ENCODE peak calls at places on chromosomes 11 and 22, in nine cellular contexts. L is HL-60; E is CD4-positive, CD25-positive, alpha-beta regulatory T cell; S is right lobe of liver; W is brain microvascular endothelial cell; Y is activated CD8-positive, alpha-beta memory T cell treated with anti-CD3 and anti-CD28 coated beads, Interleukin-2, amount 50 U/mL, for 48 hours; H is RWPE1; A is NCI-H1092; N is SW480. O is an unnamed sample.
A peak's percentile ranks its signal among the peaks of the same experiment; 100 is the strongest.

GRCh38 chr11:22884268-22884667 is 24.0 kb upstream of the CCDC179 start:
- DNase-seq in L (no peak), S (no peak), H (no peak), N (no peak), E (no peak), A (no peak), W (no peak), Y (no peak), O (no peak)

GRCh38 chr11:68673991-68674390 is 10.4 kb upstream of the GAL start:
- DNase-seq in L (no peak), S (no peak), N (no peak), E (no peak), Y (no peak), A (no peak), H (no peak), W (no peak), O (no peak)

GRCh38 chr22:21020802-21021429 is 6.0 kb downstream of the P2RX6 start:
- DNase-seq in S (no peak), L (no peak), A (no peak), E (peak; percentile 32), Y (no peak), N (no peak), W (no peak), H (no peak), O (no peak)

GRCh38 chr22:48581821-48582469 is 1245.7 kb downstream of the BRD1 start:
- DNase-seq in H (no peak), A (no peak), L (no peak), W (no peak), S (no peak), N (no peak), E (peak; percentile 8), Y (no peak), O (no peak)

GRCh38 chr11:6418199-6418957 is 516 bp downstream of the APBB1 start:
- DNase-seq in L (no peak), A (no peak), S (no peak), N (no peak), Y (no peak), E (no peak), W (no peak), H (no peak), O (no peak)

GRCh38 chr11:17475666-17476316 is 854 bp downstream of the ABCC8 start:
- DNase-seq in S (no peak), Y (no peak), E (no peak), L (no peak), W (no peak), A (no peak), N (no peak), H (no peak), O (no peak)

GRCh38 chr11:64747961-64748715 is 4.2 kb upstream of the RASGRP2 start:
- DNase-seq in N (no peak), S (no peak), Y (no peak), E (no peak), W (no peak), A (no peak), L (no peak), H (no peak), O (no peak)

GRCh38 chr11:43517518-43517917 is 158.8 kb downstream of the TTC17 start:
- DNase-seq in Y (no peak), L (no peak), A (no peak), W (peak; percentile 12), E (no peak), N (no peak), S (no peak), H (no peak), O (no peak)

GRCh38 chr22:41524809-41525449 is 19.3 kb downstream of the POLR3H start:
- DNase-seq in W (peak; percentile 37), L (peak; percentile 61), A (no peak), S (no peak), H (no peak), Y (peak; percentile 79), N (no peak), E (peak; percentile 85), O (peak; percentile 60)

GRCh38 chr11:68120212-68121066 is 749 bp downstream of the CHKA start:
- DNase-seq in W (no peak), S (peak; percentile 80), L (peak; percentile 47), H (peak; percentile 15), N (peak; percentile 35), Y (peak; percentile 68), A (no peak), E (peak; percentile 65), O (no peak)

GRCh38 chr22:30033891-30034290 is 46.4 kb upstream of the HORMAD2 start:
- DNase-seq in E (no peak), H (no peak), W (no peak), N (no peak), S (no peak), L (peak; percentile 57), A (no peak), Y (no peak), O (no peak)

GRCh38 chr11:66072518-66072917 is 2.4 kb downstream of the PACS1 start:
- DNase-seq in L (no peak), W (no peak), Y (no peak), E (no peak), A (no peak), H (no peak), S (no peak), N (no peak), O (no peak)

GRCh38 chr11:2913776-2914474 is 15.3 kb downstream of the PHLDA2 start:
- DNase-seq in L (no peak), Y (no peak), E (no peak), W (no peak), H (no peak), S (no peak), N (no peak), A (no peak), O (no peak)

GRCh38 chr11:27656806-27657483 is 43.3 kb downstream of the BDNF start:
- DNase-seq in N (no peak), H (no peak), Y (no peak), L (no peak), W (peak; percentile 39), E (no peak), A (no peak), S (no peak), O (no peak)

GRCh38 chr11:3989891-3990290 is 104.7 kb upstream of the RRM1 start:
- DNase-seq in E (peak; percentile 74), S (no peak), A (no peak), Y (no peak), W (no peak), L (no peak), N (no peak), H (no peak), O (no peak)

GRCh38 chr22:45648320-45649070 is 23.1 kb upstream of the ATXN10 start:
- DNase-seq in Y (no peak), A (no peak), E (no peak), N (peak; percentile 50), L (no peak), S (no peak), H (no peak), W (no peak), O (no peak)

GRCh38 chr22:49772692-49773091 is 55.0 kb downstream of the BRD1 start:
- DNase-seq in A (no peak), H (no peak), E (no peak), L (no peak), Y (no peak), S (no peak), W (no peak), N (no peak), O (no peak)

GRCh38 chr11:119567667-119568582 is 145.0 kb upstream of the THY1 start:
- DNase-seq in L (no peak), H (no peak), A (peak; percentile 57), S (no peak), W (peak; percentile 70), N (peak; percentile 48), E (no peak), Y (no peak), O (no peak)

GRCh38 chr11:64356498-64357411 is 2.2 kb upstream of the RPS6KA4 start:
- DNase-seq in A (peak; percentile 33), Y (peak; percentile 72), L (no peak), N (peak; percentile 31), W (no peak), H (no peak), S (no peak), E (peak; percentile 35), O (peak; percentile 16)

GRCh38 chr11:77770629-77771028 is 49.9 kb downstream of the RSF1 start:
- DNase-seq in H (no peak), W (no peak), S (no peak), N (no peak), E (no peak), A (no peak), Y (no peak), L (no peak), O (no peak)

GRCh38 chr22:19555651-19556050 is 31.4 kb upstream of the CLDN5 start:
- DNase-seq in H (no peak), A (no peak), W (no peak), E (no peak), Y (no peak), L (no peak), N (no peak), S (no peak), O (no peak)

GRCh38 chr22:40958329-40958728 is 7.2 kb downstream of the RBX1 start:
- DNase-seq in Y (no peak), L (no peak), E (no peak), W (no peak), A (no peak), N (no peak), S (no peak), H (no peak), O (no peak)

GRCh38 chr11:110818032-110818687 is 105.9 kb upstream of the ARHGAP20 start:
- DNase-seq in A (no peak), L (no peak), S (no peak), W (no peak), Y (no peak), H (peak; percentile 44), N (peak; percentile 94), E (no peak), O (no peak)

GRCh38 chr11:63572026-63572688 is 9.0 kb upstream of the PLAAT2 start:
- DNase-seq in S (no peak), A (no peak), W (no peak), E (no peak), H (no peak), L (no peak), Y (no peak), N (no peak), O (no peak)

GRCh38 chr11:47606731-47607130 is 12.5 kb upstream of the C1QTNF4 start:
- DNase-seq in Y (no peak), H (no peak), S (no peak), E (no peak), N (no peak), W (peak; percentile 29), L (no peak), A (no peak), O (no peak)

GRCh38 chr22:29251265-29251664 is 16.5 kb downstream of the RHBDD3 start:
- DNase-seq in Y (no peak), S (no peak), H (no peak), L (no peak), W (no peak), A (no peak), E (no peak), N (no peak), O (no peak)

GRCh38 chr11:102530558-102530957 is at the start of gene MMP7:
- DNase-seq in Y (no peak), S (no peak), N (no peak), W (peak; percentile 26), E (no peak), L (no peak), H (peak; percentile 21), A (no peak), O (no peak)

GRCh38 chr22:27801616-27802388 is at the start of gene MN1:
- DNase-seq in L (no peak), S (peak; percentile 64), N (no peak), H (peak; percentile 57), A (no peak), W (no peak), E (peak; percentile 32), Y (peak; percentile 66), O (peak; percentile 45)

GRCh38 chr11:110327508-110327907 is 31.1 kb upstream of the RDX start:
- DNase-seq in A (no peak), H (no peak), N (no peak), Y (no peak), E (no peak), S (no peak), W (no peak), L (no peak), O (no peak)

GRCh38 chr11:35541621-35542375 is 16.4 kb upstream of the PAMR1 start:
- DNase-seq in E (no peak), N (no peak), L (no peak), A (no peak), Y (no peak), H (no peak), W (peak; percentile 73), S (no peak), O (no peak)

GRCh38 chr11:130022799-130023198 is 20.2 kb upstream of the PRDM10 start:
- DNase-seq in L (no peak), H (no peak), Y (no peak), N (no peak), W (no peak), S (no peak), A (no peak), E (no peak), O (no peak)